ENCODE peak calls at places on chromosomes 13 and 19, in eight cellular contexts. L is stimulated activated CD8-positive, alpha-beta memory T cell treated with anti-CD3 and anti-CD28 coated beads, Interleukin-7, amount 100 ng/mL, for 24 hours; X is kidney glomerular epithelial cell; F is AG04450; A is thoracic aorta; U is AG09309; E is NCI-H510A; T is SW 1271. V is an unnamed sample.

GRCh38 chr19:55147408-55148251 is 1.4 kb downstream of the TNNT1 start:
- DNase-seq in T (no peak), E (peak; percentile 38), F (no peak), U (no peak), A (no peak), X (no peak), L (no peak), V (no peak)

GRCh38 chr13:95185851-95186250 is 115.4 kb downstream of the ABCC4 start:
- DNase-seq in T (no peak), X (no peak), E (no peak), U (no peak), A (no peak), L (no peak), F (no peak), V (no peak)

GRCh38 chr19:17070421-17070820 is 4.8 kb downstream of the HAUS8 start:
- DNase-seq in X (no peak), A (no peak), U (no peak), T (no peak), F (no peak), L (no peak), E (no peak), V (no peak)

GRCh38 chr13:112806761-112807652 is 117.2 kb downstream of the ATP11A start:
- DNase-seq in X (no peak), E (no peak), L (no peak), A (no peak), U (no peak), F (no peak), T (no peak), V (no peak)

GRCh38 chr19:40362160-40362559 is 13.7 kb downstream of the PLD3 start:
- DNase-seq in F (no peak), U (no peak), T (no peak), X (no peak), L (no peak), E (no peak), A (no peak), V (no peak)

GRCh38 chr13:40230833-40231266 is 435.6 kb downstream of the FOXO1 start:
- DNase-seq in E (no peak), U (no peak), T (no peak), A (no peak), F (no peak), L (no peak), X (no peak), V (no peak)

GRCh38 chr13:94858856-94859811 is 146.8 kb upstream of the SOX21 start:
- DNase-seq in E (no peak), A (no peak), L (no peak), X (no peak), U (no peak), F (no peak), T (no peak), V (no peak)

GRCh38 chr13:74250738-74251190 is 116.6 kb upstream of the KLF12 start:
- DNase-seq in E (no peak), F (no peak), U (peak; percentile 56), A (no peak), L (no peak), X (no peak), T (no peak), V (no peak)

GRCh38 chr13:90627813-90628212 is 719.7 kb upstream of the MIR17HG start:
- DNase-seq in E (no peak), U (no peak), F (no peak), T (no peak), X (no peak), L (no peak), A (no peak), V (no peak)

GRCh38 chr19:49911381-49912145 is 14.9 kb upstream of the IL4I1 start:
- DNase-seq in F (no peak), L (no peak), E (no peak), X (no peak), T (no peak), A (no peak), U (no peak), V (no peak)

GRCh38 chr19:38290631-38291147 is 13.4 kb upstream of the C19orf33 start:
- DNase-seq in X (peak; percentile 81), E (no peak), L (no peak), A (no peak), F (peak; percentile 86), U (peak; percentile 74), T (no peak), V (no peak)